ENCODE peak calls at places on chromosome 14, in six cellular contexts. C, H, I, M, S and P are unnamed samples.

GRCh38 chr14:61296707-61297502 is 15.8 kb upstream of the TMEM30B start:
- DNase-seq in C (peak), S (peak), M (no peak), I (peak), H (peak), P (no peak)

GRCh38 chr14:89723930-89724915 is 230.3 kb downstream of the EFCAB11 start:
- DNase-seq in I (no peak), C (no peak), M (no peak), S (no peak), H (no peak), P (no peak)

GRCh38 chr14:50014809-50015208 is 101.6 kb downstream of the VCPKMT start:
- DNase-seq in M (no peak), H (no peak), C (no peak), I (no peak), S (no peak), P (no peak)

GRCh38 chr14:26190644-26191043 is 407.2 kb downstream of the NOVA1 start:
- DNase-seq in C (no peak), H (no peak), I (peak), M (no peak), S (no peak), P (no peak)

GRCh38 chr14:64717870-64718269 is 13.6 kb downstream of the PLEKHG3 start:
- DNase-seq in M (no peak), H (no peak), I (no peak), C (no peak), S (no peak), P (no peak)

GRCh38 chr14:103127356-103127755 is 4.1 kb downstream of the TNFAIP2 start:
- DNase-seq in C (no peak), I (no peak), M (no peak), H (no peak), S (no peak), P (peak)

GRCh38 chr14:53875337-53875897 is 81.2 kb downstream of the BMP4 start:
- DNase-seq in I (no peak), M (no peak), C (no peak), H (no peak), S (no peak), P (no peak)

GRCh38 chr14:35387209-35387608 is 17.3 kb downstream of the NFKBIA start:
- DNase-seq in M (no peak), H (no peak), S (no peak), C (no peak), I (no peak), P (no peak)

GRCh38 chr14:30771595-30771994 is 102.8 kb upstream of the COCH start:
- DNase-seq in M (no peak), H (no peak), C (no peak), S (no peak), I (no peak), P (no peak)

GRCh38 chr14:52961060-52961639 is 10.3 kb upstream of the FERMT2 start:
- DNase-seq in C (peak), S (no peak), M (no peak), I (peak), H (peak), P (peak)